ENCODE peak calls at places on chromosomes 2 and 18, in eight cellular contexts. U, Z, L, X, O, E, G and Y are unnamed samples.

GRCh38 chr2:45497355-45497754 is 113.7 kb downstream of the SRBD1 start:
- DNase-seq in U (no peak), Z (peak), L (no peak), X (no peak), O (no peak), E (peak), G (no peak), Y (no peak)

GRCh38 chr2:208619993-208620392 is 213.4 kb downstream of the PTH2R start:
- DNase-seq in U (no peak), Z (peak), L (no peak), X (no peak), O (no peak), E (no peak), G (no peak), Y (no peak)

GRCh38 chr2:133379159-133379558 is 189.1 kb downstream of the NCKAP5 start:
- DNase-seq in U (no peak), Z (no peak), L (no peak), X (no peak), O (no peak), E (no peak), G (no peak), Y (no peak)

GRCh38 chr2:135742307-135742838 is 718 bp downstream of the UBXN4 start:
- DNase-seq in U (peak), Z (peak), L (peak), X (peak), O (peak), E (no peak), G (no peak), Y (peak)

GRCh38 chr2:111632661-111633060 is 251.3 kb downstream of the ANAPC1 start:
- DNase-seq in U (no peak), Z (no peak), L (no peak), X (no peak), O (no peak), E (no peak), G (no peak), Y (no peak)

GRCh38 chr2:64295326-64296149 is 151.3 kb upstream of the PELI1 start:
- DNase-seq in U (no peak), Z (no peak), L (no peak), X (no peak), O (no peak), E (no peak), G (no peak), Y (no peak)

GRCh38 chr2:71719520-71720282 is 266.3 kb downstream of the DYSF start:
- DNase-seq in U (no peak), Z (no peak), L (no peak), X (no peak), O (no peak), E (no peak), G (no peak), Y (no peak)

GRCh38 chr2:188382107-188382506 is 90.4 kb downstream of the GULP1 start:
- DNase-seq in U (no peak), Z (peak), L (no peak), X (no peak), O (no peak), E (no peak), G (no peak), Y (no peak)

GRCh38 chr18:49762191-49763077 is 50.9 kb downstream of the ACAA2 start:
- DNase-seq in U (no peak), Z (no peak), L (no peak), X (no peak), O (no peak), E (no peak), G (no peak), Y (no peak)

GRCh38 chr2:229417176-229417575 is 146.1 kb upstream of the PID1 start:
- DNase-seq in U (no peak), Z (no peak), L (no peak), X (no peak), O (no peak), E (no peak), G (no peak), Y (no peak)

GRCh38 chr2:199302851-199303250 is 154.9 kb downstream of the SATB2 start:
- DNase-seq in U (no peak), Z (no peak), L (no peak), X (no peak), O (no peak), E (no peak), G (no peak), Y (no peak)

GRCh38 chr2:20992201-20992711 is 51.6 kb downstream of the APOB start:
- DNase-seq in U (no peak), Z (no peak), L (no peak), X (no peak), O (no peak), E (no peak), G (no peak), Y (peak)

GRCh38 chr2:8441986-8442385 is 239.9 kb upstream of the ID2 start:
- DNase-seq in U (no peak), Z (no peak), L (no peak), X (no peak), O (no peak), E (no peak), G (no peak), Y (no peak)

GRCh38 chr2:109439897-109440506 is 173.8 kb downstream of the SEPTIN10 start:
- DNase-seq in U (no peak), Z (no peak), L (no peak), X (no peak), O (no peak), E (no peak), G (no peak), Y (no peak)

GRCh38 chr2:182132605-182133004 is 147.0 kb downstream of the PPP1R1C start:
- DNase-seq in U (no peak), Z (peak), L (no peak), X (no peak), O (no peak), E (no peak), G (no peak), Y (no peak)

GRCh38 chr2:28639836-28640235 is 111.8 kb upstream of the PPP1CB start:
- DNase-seq in U (peak), Z (no peak), L (no peak), X (no peak), O (no peak), E (no peak), G (no peak), Y (peak)

GRCh38 chr2:69082430-69082997 is 69.5 kb downstream of the ANTXR1 start:
- DNase-seq in U (peak), Z (no peak), L (no peak), X (no peak), O (peak), E (no peak), G (no peak), Y (peak)

GRCh38 chr2:20578266-20578894 is 72.5 kb downstream of the HS1BP3 start:
- DNase-seq in U (no peak), Z (no peak), L (no peak), X (no peak), O (no peak), E (no peak), G (no peak), Y (no peak)

GRCh38 chr18:10213526-10213925 is 240.9 kb upstream of the APCDD1 start:
- DNase-seq in U (peak), Z (no peak), L (no peak), X (no peak), O (no peak), E (no peak), G (no peak), Y (peak)

GRCh38 chr2:27461118-27461517 is 18.9 kb downstream of the KRTCAP3 start:
- DNase-seq in U (peak), Z (no peak), L (no peak), X (no peak), O (no peak), E (no peak), G (no peak), Y (no peak)

GRCh38 chr2:232522014-232522854 is 2.0 kb downstream of the PRSS56 start:
- DNase-seq in U (no peak), Z (peak), L (peak), X (peak), O (no peak), E (peak), G (peak), Y (peak)

GRCh38 chr2:85183078-85183477 is 49.9 kb downstream of the TCF7L1 start:
- DNase-seq in U (no peak), Z (no peak), L (no peak), X (no peak), O (no peak), E (no peak), G (no peak), Y (no peak)